ENCODE peak calls at places on chromosome 22, in seven cellular contexts. Z is fibroblast of lung, V is HCT116, I is epithelial cell of esophagus, N is WTC11, T is neural crest cell, R is endothelial cell. K is an unnamed sample.

GRCh38 chr22:27116295-27116694 is 458.9 kb downstream of the MIAT start:
- DNase-seq in Z (peak), V (no peak), R (no peak), I (peak), T (no peak), N (no peak), K (no peak)

GRCh38 chr22:21741059-21741458 is 5.5 kb upstream of the YPEL1 start:
- DNase-seq in Z (no peak), N (no peak), V (no peak), I (no peak), T (no peak), R (no peak), K (no peak)

GRCh38 chr22:47065756-47066615 is 303.5 kb downstream of the TBC1D22A start:
- DNase-seq in N (no peak), T (no peak), Z (peak), I (no peak), R (no peak), V (no peak), K (no peak)

GRCh38 chr22:35170716-35171697 is 86.3 kb upstream of the HMGXB4 start:
- DNase-seq in R (no peak), N (no peak), V (no peak), T (no peak), I (peak), Z (no peak), K (no peak)

GRCh38 chr22:47929073-47929472 is 1166.6 kb downstream of the TBC1D22A start:
- DNase-seq in Z (no peak), R (no peak), N (no peak), I (no peak), T (no peak), V (no peak), K (no peak)

GRCh38 chr22:49754674-49755590 is 72.7 kb downstream of the BRD1 start:
- DNase-seq in T (no peak), Z (no peak), V (no peak), N (no peak), R (no peak), I (no peak), K (no peak)

GRCh38 chr22:22031571-22031970 is 49.0 kb upstream of the TOP3B start:
- DNase-seq in T (no peak), N (no peak), R (no peak), Z (no peak), I (no peak), V (no peak), K (no peak)

GRCh38 chr22:48940988-48941902 is 886.4 kb downstream of the BRD1 start:
- DNase-seq in N (no peak), I (no peak), T (no peak), V (no peak), R (no peak), Z (no peak), K (no peak)

GRCh38 chr22:29080061-29080975 is 7.5 kb downstream of the KREMEN1 start:
- DNase-seq in R (no peak), I (peak), Z (no peak), N (no peak), T (no peak), V (no peak), K (no peak)

GRCh38 chr22:41968601-41969000 is 642 bp upstream of the SEPTIN3 start:
- DNase-seq in Z (no peak), T (no peak), N (no peak), V (no peak), I (peak), R (no peak), K (no peak)

GRCh38 chr22:33897621-33897910 is 22.7 kb downstream of the LARGE1 start:
- DNase-seq in N (no peak), V (no peak), Z (no peak), R (no peak), T (no peak), I (no peak), K (no peak)

GRCh38 chr22:49324527-49325491 is 502.9 kb downstream of the BRD1 start:
- DNase-seq in Z (no peak), I (no peak), R (no peak), V (no peak), T (no peak), N (no peak), K (no peak)

GRCh38 chr22:22576244-22576988 is 17.4 kb upstream of the PRAME start:
- DNase-seq in T (peak), I (peak), Z (peak), R (peak), N (peak), V (peak), K (peak)

GRCh38 chr22:38923463-38924196 is 33.8 kb upstream of the APOBEC3A start:
- DNase-seq in N (no peak), V (peak), Z (peak), I (peak), R (no peak), T (no peak), K (no peak)

GRCh38 chr22:50007057-50007511 is 5.5 kb downstream of the IL17REL start:
- DNase-seq in R (no peak), V (no peak), N (no peak), T (no peak), Z (no peak), I (no peak), K (no peak)

GRCh38 chr22:29156507-29156906 is 49.2 kb upstream of the EMID1 start:
- DNase-seq in Z (no peak), N (peak), V (no peak), R (peak), T (no peak), I (no peak), K (no peak)

GRCh38 chr22:28034760-28035401 is 115.8 kb upstream of the PITPNB start:
- DNase-seq in I (peak), T (no peak), V (no peak), Z (peak), N (no peak), R (no peak), K (peak)

GRCh38 chr22:39873963-39874362 is 19.6 kb downstream of the ENTHD1 start:
- DNase-seq in I (peak), Z (peak), T (no peak), N (no peak), R (no peak), V (no peak), K (peak)

GRCh38 chr22:39980635-39981034 is 14.1 kb upstream of the FAM83F start:
- DNase-seq in R (no peak), I (no peak), V (no peak), T (no peak), N (no peak), Z (no peak), K (no peak)

GRCh38 chr22:24421428-24421931 is 5.9 kb upstream of the ADORA2A start:
- DNase-seq in Z (no peak), T (no peak), I (no peak), R (no peak), N (peak), V (peak), K (peak)
- TF ChIP-seq CTCF in Z (no peak), T (peak), I (peak), R (peak), N (peak), V (peak), K (peak)

GRCh38 chr22:32583074-32583677 is 108.6 kb downstream of the FBXO7 start:
- DNase-seq in I (no peak), R (no peak), N (no peak), Z (no peak), V (no peak), T (no peak), K (no peak)
- TF ChIP-seq CTCF in I (peak), R (no peak), N (no peak), Z (no peak), V (no peak), T (no peak), K (no peak)

DNA sequence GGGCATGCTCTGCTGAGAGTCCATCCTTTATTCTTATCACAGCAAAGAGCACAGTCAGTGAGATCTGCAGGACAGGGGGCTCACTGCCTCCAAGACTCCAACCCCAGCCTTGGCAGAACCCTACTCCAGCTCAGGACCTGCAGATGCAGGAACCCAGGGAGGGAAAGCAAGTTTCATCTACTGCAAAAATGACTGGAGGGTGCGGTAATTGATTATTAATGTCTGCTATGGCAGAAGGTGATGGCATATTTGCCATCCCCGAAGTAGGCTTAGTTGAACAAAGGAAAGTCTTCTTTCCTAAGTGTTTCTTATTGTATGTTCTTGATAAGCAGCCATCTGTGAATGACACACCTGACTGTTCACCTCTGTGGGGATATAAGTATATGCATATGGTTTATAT is 9.2 kb downstream of the SCUBE1 start:
- DNase-seq in N (no peak), R (no peak), I (no peak), Z (no peak), T (no peak), V (no peak), K (no peak)
- TF ChIP-seq CTCF in N (no peak), R (no peak), I (no peak), Z (no peak), T (no peak), V (no peak), K (no peak)

DNA sequence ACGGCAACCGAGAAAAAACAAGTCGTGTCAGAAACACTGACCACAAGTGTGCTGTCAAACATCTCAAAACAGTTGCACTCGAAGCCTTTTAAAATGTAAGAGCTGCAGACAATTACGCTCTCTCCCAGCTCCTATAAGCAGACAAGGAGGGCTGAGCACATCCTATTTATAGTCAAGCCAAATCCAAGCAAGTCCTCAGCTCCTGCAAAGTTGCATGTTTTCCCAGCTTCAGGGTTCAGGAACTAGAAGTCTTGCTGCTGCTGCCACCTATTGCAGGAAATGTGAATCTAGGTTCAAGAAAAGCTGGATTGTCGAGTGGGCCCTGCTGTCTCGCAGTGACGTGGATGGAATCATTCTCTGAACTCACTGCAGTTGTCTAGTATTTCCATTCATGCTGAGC is 15.5 kb downstream of the EFCAB6 start:
- DNase-seq in Z (peak), N (no peak), T (no peak), R (peak), V (peak), I (peak), K (no peak)
- TF ChIP-seq CTCF in Z (peak), N (no peak), T (peak), R (no peak), V (peak), I (peak), K (no peak)

GRCh38 chr22:36773935-36774334 is 2.0 kb downstream of the IFT27 start:
- DNase-seq in N (no peak), Z (peak), V (no peak), I (peak), T (no peak), R (no peak), K (no peak)
- TF ChIP-seq CTCF in N (no peak), Z (peak), V (peak), I (peak), T (peak), R (peak), K (peak)

GRCh38 chr22:37018086-37018814 is 997 bp downstream of the TST start:
- DNase-seq in Z (no peak), T (no peak), V (no peak), I (no peak), N (no peak), R (no peak), K (no peak)

GRCh38 chr22:37018815-37019308 is 385 bp downstream of the TST start:
- DNase-seq in V (no peak), R (peak), N (peak), Z (peak), I (peak), T (peak), K (no peak)

GRCh38 chr22:37021041-37021440 is 1.5 kb downstream of the MPST start:
- DNase-seq in R (no peak), I (no peak), T (no peak), Z (no peak), V (no peak), N (no peak), K (no peak)

GRCh38 chr22:37020192-37020479 is 594 bp downstream of the MPST start:
- DNase-seq in I (peak), Z (peak), T (no peak), V (peak), R (no peak), N (no peak), K (no peak)

GRCh38 chr22:37019309-37020191 is at the start of the genes MPST and TST:
- DNase-seq in V (no peak), N (peak), Z (peak), R (peak), I (peak), T (peak), K (peak)
- TF ChIP-seq CTCF in V (no peak), N (no peak), Z (no peak), R (no peak), I (no peak), T (peak), K (peak)

DNA sequence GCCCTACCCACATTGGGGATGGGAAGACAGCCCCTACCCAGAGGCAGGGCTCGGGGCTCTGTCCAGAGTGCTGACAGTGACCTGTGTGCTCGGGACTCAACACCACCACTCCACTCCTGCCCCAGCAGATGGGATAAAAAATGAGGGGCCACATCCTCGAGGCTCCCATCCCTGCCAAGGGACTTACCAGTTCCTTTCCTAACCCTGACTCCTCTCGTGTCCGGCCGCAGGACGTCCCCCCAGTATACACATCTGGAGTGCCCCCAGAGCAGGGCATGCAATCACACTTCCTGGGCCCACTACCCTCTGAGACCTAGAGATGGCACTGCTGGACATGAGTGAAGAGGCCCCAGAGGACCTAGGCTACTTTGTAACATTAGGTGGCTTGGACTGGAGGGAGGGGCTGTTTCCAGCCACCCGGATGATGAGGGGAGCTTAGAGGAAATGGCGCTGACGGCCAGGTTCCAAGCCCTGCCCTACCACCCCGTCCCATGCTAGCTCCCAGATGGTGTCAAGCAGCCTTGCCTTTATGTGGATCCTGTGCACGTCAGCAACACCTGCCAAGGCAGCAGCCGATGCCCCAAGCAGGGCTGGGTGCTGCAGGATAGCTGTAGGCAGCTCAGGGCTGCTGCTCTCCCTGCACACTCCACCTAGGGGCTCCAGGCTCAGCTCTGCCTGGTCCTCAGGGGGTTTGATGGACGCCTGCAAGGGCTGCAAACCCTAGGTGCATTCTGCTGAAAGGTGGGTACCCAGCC is 86.6 kb downstream of the DGCR2 start:
- DNase-seq in I (no peak), R (no peak), N (peak), V (no peak), Z (no peak), T (no peak), K (no peak)
- TF ChIP-seq CTCF in I (no peak), R (no peak), N (no peak), V (no peak), Z (no peak), T (peak), K (no peak)

K was measured in activated CD8-positive, alpha-beta T cell treated with anti-CD3 and anti-CD28 coated beads for 36 hours.